ENCODE peak calls at places on chromosomes 12 and 14, in eight cellular contexts. N is mucosa of descending colon; K is NCI-H1930; A is tibial artery; P is amniotic stem cell; J is HFFc6; I is aorta; D is stimulated activated CD4-positive, alpha-beta T cell treated with anti-CD3 and anti-CD28 coated beads, Interleukin-4, amount 100 ng/mL, for 48 hours. X is an unnamed sample.

GRCh38 chr14:21044106-21044618 is 2.0 kb downstream of the RNASE7 start:
- DNase-seq in N (peak; percentile 50), K (no peak), A (no peak), P (no peak), J (no peak), I (no peak), D (no peak), X (no peak)

GRCh38 chr14:55807059-55807499 is 227.1 kb downstream of the KTN1 start:
- DNase-seq in N (peak; percentile 92), K (no peak), A (peak; percentile 72), P (no peak), J (no peak), I (peak; percentile 64), D (peak; percentile 55), X (no peak)

GRCh38 chr14:30375280-30375892 is 183.6 kb upstream of the G2E3 start:
- DNase-seq in N (peak; percentile 74), K (peak; percentile 23), A (peak; percentile 59), P (peak; percentile 15), J (peak; percentile 25), I (peak; percentile 60), D (peak; percentile 41), X (peak; percentile 15)

GRCh38 chr12:19969476-19969875 is 398.9 kb upstream of the PDE3A start:
- DNase-seq in N (no peak), K (no peak), A (no peak), P (no peak), J (no peak), I (no peak), D (no peak), X (no peak)

GRCh38 chr12:72094490-72094889 is 155.8 kb downstream of the TPH2 start:
- DNase-seq in N (no peak), K (no peak), A (no peak), P (no peak), J (no peak), I (no peak), D (no peak), X (no peak)

GRCh38 chr12:104896710-104897109 is 61.4 kb downstream of the SLC41A2 start:
- DNase-seq in N (no peak), K (no peak), A (no peak), P (no peak), J (no peak), I (no peak), D (no peak), X (no peak)

GRCh38 chr12:47022296-47022695 is 57.1 kb upstream of the PCED1B start:
- DNase-seq in N (no peak), K (no peak), A (no peak), P (peak; percentile 44), J (peak; percentile 79), I (no peak), D (no peak), X (peak; percentile 56)

GRCh38 chr12:84131076-84131475 is 781.5 kb downstream of the SLC6A15 start:
- DNase-seq in N (no peak), K (no peak), A (no peak), P (peak; percentile 10), J (peak; percentile 48), I (no peak), D (no peak), X (peak; percentile 68)

GRCh38 chr12:131828671-131829350 is 618 bp downstream of the MMP17 start:
- DNase-seq in N (no peak), K (no peak), A (no peak), P (no peak), J (no peak), I (no peak), D (no peak), X (no peak)

GRCh38 chr14:70073924-70074566 is 114.7 kb downstream of the SLC8A3 start:
- DNase-seq in N (peak; percentile 63), K (peak; percentile 47), A (peak; percentile 43), P (no peak), J (peak; percentile 58), I (peak; percentile 58), D (peak; percentile 40), X (peak; percentile 19)

GRCh38 chr12:68175566-68176033 is 16.1 kb upstream of the IFNG start:
- DNase-seq in N (no peak), K (no peak), A (no peak), P (no peak), J (no peak), I (no peak), D (no peak), X (no peak)

GRCh38 chr12:27220057-27220987 is 23.8 kb upstream of the STK38L start:
- DNase-seq in N (no peak), K (no peak), A (no peak), P (no peak), J (no peak), I (no peak), D (no peak), X (no peak)

GRCh38 chr12:122944588-122944987 is 21.7 kb downstream of the ABCB9 start:
- DNase-seq in N (peak; percentile 46), K (no peak), A (no peak), P (no peak), J (peak; percentile 5), I (no peak), D (no peak), X (no peak)

GRCh38 chr12:68349083-68349700 is 17.0 kb upstream of the MDM1 start:
- DNase-seq in N (no peak), K (no peak), A (no peak), P (no peak), J (no peak), I (no peak), D (no peak), X (no peak)

GRCh38 chr12:125988545-125988944 is 923.3 kb downstream of the AACS start:
- DNase-seq in N (no peak), K (no peak), A (no peak), P (no peak), J (no peak), I (no peak), D (no peak), X (peak; percentile 86)

GRCh38 chr14:36570065-36570464 is 12.3 kb downstream of the NKX2-8 start:
- DNase-seq in N (no peak), K (no peak), A (no peak), P (no peak), J (no peak), I (no peak), D (no peak), X (no peak)

GRCh38 chr14:23345987-23346692 is 6.5 kb downstream of the SLC22A17 start:
- DNase-seq in N (no peak), K (no peak), A (no peak), P (no peak), J (no peak), I (no peak), D (no peak), X (no peak)

GRCh38 chr12:9960613-9961012 is 10.6 kb upstream of the CLEC12A start:
- DNase-seq in N (no peak), K (no peak), A (no peak), P (no peak), J (no peak), I (no peak), D (no peak), X (no peak)

GRCh38 chr14:54564071-54564798 is 2.7 kb upstream of the SAMD4A start:
- DNase-seq in N (no peak), K (no peak), A (no peak), P (no peak), J (no peak), I (no peak), D (no peak), X (no peak)

X was measured in HS-5.